ENCODE peak calls at places on chromosomes 1 and 21, in four cellular contexts. One of them, this sample, is unnamed.

GRCh38 chr1:95002167-95002566 is 70.6 kb downstream of the ALG14 start:
- DNase-seq in substantia nigra: no peak
- DNase-seq in foreskin fibroblast: no peak
- DNase-seq in Jurkat, Clone E6-1: no peak
- DNase-seq in this sample: no peak

GRCh38 chr1:118445156-118445555 is 260.1 kb upstream of the SPAG17 start:
- DNase-seq in substantia nigra: no peak
- DNase-seq in foreskin fibroblast: no peak
- DNase-seq in Jurkat, Clone E6-1: no peak
- DNase-seq in this sample: no peak

GRCh38 chr1:59477286-59477685 is 180.4 kb downstream of the FGGY start:
- DNase-seq in substantia nigra: no peak
- DNase-seq in foreskin fibroblast: peak
- DNase-seq in Jurkat, Clone E6-1: peak
- DNase-seq in this sample: peak

GRCh38 chr1:52753169-52753568 is 26.9 kb downstream of the ZYG11B start:
- DNase-seq in substantia nigra: no peak
- DNase-seq in foreskin fibroblast: no peak
- DNase-seq in Jurkat, Clone E6-1: no peak
- DNase-seq in this sample: no peak

GRCh38 chr1:85484264-85484663 is 19.3 kb upstream of the DDAH1 start:
- DNase-seq in substantia nigra: no peak
- DNase-seq in foreskin fibroblast: no peak
- DNase-seq in Jurkat, Clone E6-1: no peak
- DNase-seq in this sample: no peak

GRCh38 chr1:32303997-32304622 is 12.2 kb downstream of the HDAC1 start:
- DNase-seq in substantia nigra: no peak
- DNase-seq in foreskin fibroblast: no peak
- DNase-seq in Jurkat, Clone E6-1: no peak
- DNase-seq in this sample: no peak

GRCh38 chr1:173669491-173669941 is at the start of gene ANKRD45:
- DNase-seq in substantia nigra: no peak
- DNase-seq in foreskin fibroblast: peak
- DNase-seq in Jurkat, Clone E6-1: no peak
- DNase-seq in this sample: no peak

GRCh38 chr21:15795533-15795932 is 65.8 kb downstream of the USP25 start:
- DNase-seq in substantia nigra: no peak
- DNase-seq in foreskin fibroblast: no peak
- DNase-seq in Jurkat, Clone E6-1: no peak
- DNase-seq in this sample: no peak

GRCh38 chr1:8303141-8303540 is 14.8 kb upstream of the SLC45A1 start:
- DNase-seq in substantia nigra: no peak
- DNase-seq in foreskin fibroblast: peak
- DNase-seq in Jurkat, Clone E6-1: no peak
- DNase-seq in this sample: peak

GRCh38 chr1:241557551-241558193 is 25.5 kb downstream of the KMO start:
- DNase-seq in substantia nigra: no peak
- DNase-seq in foreskin fibroblast: no peak
- DNase-seq in Jurkat, Clone E6-1: no peak
- DNase-seq in this sample: no peak

GRCh38 chr1:40766560-40766959 is 17.0 kb upstream of the KCNQ4 start:
- DNase-seq in substantia nigra: no peak
- DNase-seq in foreskin fibroblast: no peak
- DNase-seq in Jurkat, Clone E6-1: no peak
- DNase-seq in this sample: no peak

GRCh38 chr1:113094506-113094905 is 21.5 kb downstream of the LRIG2 start:
- DNase-seq in substantia nigra: no peak
- DNase-seq in foreskin fibroblast: no peak
- DNase-seq in Jurkat, Clone E6-1: no peak
- DNase-seq in this sample: no peak

GRCh38 chr1:47725000-47725731 is 272.0 kb downstream of the TRABD2B start:
- DNase-seq in substantia nigra: no peak
- DNase-seq in foreskin fibroblast: peak
- DNase-seq in Jurkat, Clone E6-1: no peak
- DNase-seq in this sample: no peak

GRCh38 chr21:44838038-44838895 is 20.4 kb upstream of the SUMO3 start:
- DNase-seq in substantia nigra: no peak
- DNase-seq in foreskin fibroblast: no peak
- DNase-seq in Jurkat, Clone E6-1: no peak
- DNase-seq in this sample: no peak

GRCh38 chr1:30467101-30467500 is 256.3 kb downstream of the MATN1 start:
- DNase-seq in substantia nigra: no peak
- DNase-seq in foreskin fibroblast: no peak
- DNase-seq in Jurkat, Clone E6-1: no peak
- DNase-seq in this sample: no peak

GRCh38 chr1:224528900-224529299 is 87.2 kb upstream of the CNIH3 start:
- DNase-seq in substantia nigra: no peak
- DNase-seq in foreskin fibroblast: peak
- DNase-seq in Jurkat, Clone E6-1: no peak
- DNase-seq in this sample: peak

GRCh38 chr1:198107041-198107440 is 49.8 kb upstream of the NEK7 start:
- DNase-seq in substantia nigra: no peak
- DNase-seq in foreskin fibroblast: peak
- DNase-seq in Jurkat, Clone E6-1: no peak
- DNase-seq in this sample: peak

GRCh38 chr1:19828546-19828945 is 13.5 kb upstream of the RNF186 start:
- DNase-seq in substantia nigra: no peak
- DNase-seq in foreskin fibroblast: no peak
- DNase-seq in Jurkat, Clone E6-1: no peak
- DNase-seq in this sample: peak

GRCh38 chr1:41835488-41835887 is 83.2 kb downstream of the HIVEP3 start:
- DNase-seq in substantia nigra: no peak
- DNase-seq in foreskin fibroblast: no peak
- DNase-seq in Jurkat, Clone E6-1: no peak
- DNase-seq in this sample: peak

GRCh38 chr1:150874455-150875196 is 1.8 kb downstream of the ARNT start:
- DNase-seq in substantia nigra: no peak
- DNase-seq in foreskin fibroblast: no peak
- DNase-seq in Jurkat, Clone E6-1: no peak
- DNase-seq in this sample: no peak

GRCh38 chr1:33111965-33112364 is 31.0 kb downstream of the AZIN2 start:
- DNase-seq in substantia nigra: no peak
- DNase-seq in foreskin fibroblast: peak
- DNase-seq in Jurkat, Clone E6-1: peak
- DNase-seq in this sample: peak

GRCh38 chr1:246828818-246829217 is 102.9 kb downstream of the AHCTF1 start:
- DNase-seq in substantia nigra: no peak
- DNase-seq in foreskin fibroblast: peak
- DNase-seq in Jurkat, Clone E6-1: no peak
- DNase-seq in this sample: no peak

GRCh38 chr1:56590520-56591011 is 11.2 kb upstream of the PLPP3 start:
- DNase-seq in substantia nigra: no peak
- DNase-seq in foreskin fibroblast: no peak
- DNase-seq in Jurkat, Clone E6-1: no peak
- DNase-seq in this sample: no peak

GRCh38 chr1:40818264-40818961 is 34.8 kb downstream of the KCNQ4 start:
- DNase-seq in substantia nigra: no peak
- DNase-seq in foreskin fibroblast: peak
- DNase-seq in Jurkat, Clone E6-1: peak
- DNase-seq in this sample: no peak

GRCh38 chr1:18234790-18235242 is 127.2 kb downstream of the IGSF21 start:
- DNase-seq in substantia nigra: peak
- DNase-seq in foreskin fibroblast: peak
- DNase-seq in Jurkat, Clone E6-1: peak
- DNase-seq in this sample: no peak